ENCODE peak calls at places on chromosomes 6 and 20, in ten cellular contexts. H is HFF-Myc, Y is upper lobe of right lung, G is hepatocyte, Z is fibroblast of lung, R is adrenal gland, A is A549, P is choroid plexus epithelial cell, V is tibial artery, S is psoas muscle. W is an unnamed sample.

GRCh38 chr6:70166088-70166958 is 136.6 kb downstream of the COL9A1 start:
- DNase-seq in H (peak), Y (peak), G (peak), Z (peak), R (peak), A (peak), P (peak), V (no peak), S (peak), W (no peak)

GRCh38 chr6:133899556-133899955 is 10.6 kb downstream of the TCF21 start:
- DNase-seq in H (no peak), Y (no peak), G (no peak), Z (peak), R (no peak), A (no peak), P (peak), V (no peak), S (no peak), W (no peak)

GRCh38 chr20:25065625-25066338 is 7.8 kb upstream of the ACSS1 start:
- DNase-seq in H (no peak), Y (peak), G (peak), Z (peak), R (peak), A (peak), P (peak), V (peak), S (peak), W (no peak)

GRCh38 chr20:59571151-59571550 is 33.2 kb upstream of the PHACTR3 start:
- DNase-seq in H (no peak), Y (peak), G (no peak), Z (no peak), R (no peak), A (no peak), P (no peak), V (no peak), S (no peak), W (no peak)

GRCh38 chr6:169320013-169320412 is 66.4 kb upstream of the THBS2 start:
- DNase-seq in H (no peak), Y (no peak), G (no peak), Z (no peak), R (no peak), A (no peak), P (no peak), V (no peak), S (no peak), W (no peak)

GRCh38 chr20:37670426-37670825 is 23.4 kb upstream of the CTNNBL1 start:
- DNase-seq in H (peak), Y (no peak), G (no peak), Z (no peak), R (peak), A (no peak), P (peak), V (no peak), S (peak), W (no peak)

GRCh38 chr20:48750941-48751620 is 76.7 kb downstream of the PREX1 start:
- DNase-seq in H (no peak), Y (peak), G (no peak), Z (no peak), R (peak), A (no peak), P (no peak), V (no peak), S (peak), W (no peak)

GRCh38 chr6:20559924-20560551 is 25.8 kb downstream of the CDKAL1 start:
- DNase-seq in H (no peak), Y (no peak), G (no peak), Z (peak), R (no peak), A (no peak), P (peak), V (no peak), S (no peak), W (no peak)

GRCh38 chr6:57313009-57313408 is 4.4 kb upstream of the PRIM2 start:
- DNase-seq in H (no peak), Y (no peak), G (no peak), Z (no peak), R (no peak), A (no peak), P (no peak), V (no peak), S (no peak), W (no peak)

GRCh38 chr6:87706187-87706966 is 4.3 kb upstream of the AKIRIN2 start:
- DNase-seq in H (no peak), Y (no peak), G (no peak), Z (peak), R (no peak), A (no peak), P (peak), V (no peak), S (no peak), W (peak)

GRCh38 chr6:31776961-31777666 is at the start of gene VWA7:
- DNase-seq in H (peak), Y (peak), G (peak), Z (peak), R (peak), A (peak), P (peak), V (peak), S (peak), W (no peak)

GRCh38 chr6:54053893-54054391 is 57.3 kb upstream of the MLIP start:
- DNase-seq in H (peak), Y (no peak), G (peak), Z (peak), R (peak), A (no peak), P (peak), V (no peak), S (peak), W (peak)

GRCh38 chr6:144664281-144664680 is 379.1 kb downstream of the UTRN start:
- DNase-seq in H (no peak), Y (no peak), G (no peak), Z (no peak), R (no peak), A (no peak), P (no peak), V (no peak), S (no peak), W (no peak)

GRCh38 chr20:11841972-11842461 is 75.7 kb upstream of the BTBD3 start:
- DNase-seq in H (no peak), Y (no peak), G (no peak), Z (no peak), R (no peak), A (no peak), P (no peak), V (no peak), S (no peak), W (no peak)

GRCh38 chr6:158031445-158032353 is 50.0 kb downstream of the SYNJ2 start:
- DNase-seq in H (no peak), Y (peak), G (peak), Z (peak), R (peak), A (no peak), P (peak), V (peak), S (peak), W (peak)

GRCh38 chr6:170020041-170020583 is 268.7 kb downstream of the ERMARD start:
- DNase-seq in H (no peak), Y (no peak), G (no peak), Z (no peak), R (no peak), A (no peak), P (no peak), V (no peak), S (no peak), W (no peak)

GRCh38 chr6:155314773-155315515 is 660 bp upstream of the TFB1M start:
- DNase-seq in H (peak), Y (peak), G (peak), Z (peak), R (peak), A (peak), P (peak), V (peak), S (peak), W (peak)

GRCh38 chr6:40922281-40922680 is 116.7 kb downstream of the UNC5CL start:
- DNase-seq in H (no peak), Y (no peak), G (no peak), Z (peak), R (no peak), A (no peak), P (peak), V (no peak), S (no peak), W (peak)

GRCh38 chr6:116366740-116367275 is 3.9 kb upstream of the DSE start:
- DNase-seq in H (no peak), Y (no peak), G (no peak), Z (no peak), R (no peak), A (no peak), P (no peak), V (no peak), S (no peak), W (no peak)

GRCh38 chr20:64188682-64189529 is 24.7 kb downstream of the MYT1 start:
- DNase-seq in H (no peak), Y (no peak), G (peak), Z (peak), R (no peak), A (peak), P (peak), V (no peak), S (no peak), W (no peak)

GRCh38 chr6:71091167-71091566 is 134.3 kb upstream of the B3GAT2 start:
- DNase-seq in H (no peak), Y (no peak), G (no peak), Z (no peak), R (no peak), A (no peak), P (no peak), V (no peak), S (no peak), W (no peak)

DNA sequence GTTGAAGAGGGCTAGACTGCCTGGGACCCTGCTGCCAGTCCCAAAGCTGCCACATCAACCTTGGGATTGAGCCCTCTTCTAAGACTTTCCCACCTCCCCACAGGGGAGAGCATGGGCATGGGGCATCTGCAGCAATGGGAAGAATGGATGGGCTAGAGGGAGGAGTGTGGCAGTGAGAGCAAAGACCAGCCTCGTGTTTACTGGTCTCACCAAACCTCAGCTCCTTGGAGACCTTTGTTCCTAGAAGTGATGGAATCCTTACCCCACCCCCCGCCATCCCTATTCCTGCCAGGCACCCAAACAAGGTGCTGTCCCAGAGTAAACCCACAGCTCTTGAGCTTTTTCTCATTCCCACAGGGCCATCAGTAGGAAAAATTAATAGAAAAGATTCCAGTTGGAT is 20.0 kb upstream of the ARMC12 start:
- DNase-seq in H (no peak), Y (peak), G (no peak), Z (no peak), R (peak), A (no peak), P (no peak), V (no peak), S (no peak), W (no peak)
- H3K4me3 ChIP-seq in H (no peak), Y (no peak), G (no peak), Z (no peak), R (no peak), A (no peak), P (no peak), V (no peak), S (no peak), W (no peak)

DNA sequence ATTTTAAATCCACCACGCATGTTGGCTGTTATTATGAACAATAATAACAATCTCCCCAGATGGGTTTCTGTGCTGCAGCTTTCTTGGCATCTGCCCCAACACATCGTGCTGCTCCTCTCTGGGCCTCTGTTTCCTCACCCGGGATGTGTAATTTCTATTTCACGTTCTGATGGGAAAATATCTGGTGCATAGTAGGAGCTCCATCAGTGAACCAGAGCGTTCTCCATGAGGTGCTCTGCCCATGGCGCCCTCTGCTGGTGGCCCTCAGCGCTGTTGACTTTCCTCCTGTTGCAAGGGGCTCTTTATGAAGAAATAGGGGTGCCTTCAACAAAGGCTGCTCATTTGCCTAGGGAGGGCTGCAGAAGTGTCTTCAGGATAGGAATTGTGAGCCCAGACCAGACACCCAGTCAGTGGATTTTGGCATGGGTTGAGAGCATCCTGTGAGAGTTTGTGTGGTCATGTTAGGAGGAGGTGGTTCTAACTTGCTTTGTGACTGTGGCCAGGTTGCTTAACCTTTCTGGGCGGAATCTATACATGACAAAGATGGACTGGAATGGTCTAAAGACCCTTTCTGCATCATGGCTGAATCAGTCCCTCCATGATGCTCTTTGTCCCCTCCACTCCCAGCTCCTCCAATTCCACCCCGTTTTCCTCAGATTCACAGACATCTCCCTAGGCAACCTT is 8.1 kb downstream of the SCRT2 start:
- DNase-seq in H (no peak), Y (peak), G (peak), Z (peak), R (no peak), A (peak), P (peak), V (no peak), S (peak), W (no peak)
- TF ChIP-seq CTCF in H (peak), Y (peak), G (peak), Z (peak), R (peak), A (peak), P (peak), V (peak), S (peak), W (peak)

GRCh38 chr6:108621117-108621516 is 60.4 kb downstream of the FOXO3 start:
- DNase-seq in H (no peak), Y (no peak), G (no peak), Z (peak), R (peak), A (no peak), P (peak), V (peak), S (peak), W (peak)

GRCh38 chr6:108616973-108617372 is 56.3 kb downstream of the FOXO3 start:
- DNase-seq in H (no peak), Y (no peak), G (no peak), Z (peak), R (no peak), A (no peak), P (no peak), V (no peak), S (no peak), W (no peak)

GRCh38 chr6:108616544-108616943 is 55.8 kb downstream of the FOXO3 start:
- DNase-seq in H (no peak), Y (no peak), G (no peak), Z (peak), R (no peak), A (no peak), P (peak), V (no peak), S (no peak), W (no peak)

GRCh38 chr6:108618623-108619152 is 58.0 kb downstream of the FOXO3 start:
- DNase-seq in H (no peak), Y (no peak), G (no peak), Z (no peak), R (no peak), A (no peak), P (no peak), V (no peak), S (no peak), W (no peak)

GRCh38 chr6:108619431-108620197 is 58.9 kb downstream of the FOXO3 start:
- DNase-seq in H (no peak), Y (no peak), G (no peak), Z (no peak), R (no peak), A (no peak), P (no peak), V (no peak), S (no peak), W (no peak)
- H3K4me3 ChIP-seq in H (no peak), Y (no peak), G (no peak), Z (no peak), R (no peak), A (no peak), P (no peak), V (no peak), S (peak), W (no peak)

GRCh38 chr6:92779758-92780157 is 639.6 kb downstream of the EPHA7 start:
- DNase-seq in H (no peak), Y (no peak), G (peak), Z (peak), R (no peak), A (no peak), P (peak), V (no peak), S (no peak), W (no peak)

GRCh38 chr6:92777146-92777740 is 642.1 kb downstream of the EPHA7 start:
- DNase-seq in H (no peak), Y (no peak), G (peak), Z (peak), R (no peak), A (no peak), P (peak), V (no peak), S (no peak), W (no peak)
- TF ChIP-seq CTCF in H (peak), Y (peak), G (peak), Z (no peak), R (peak), A (no peak), P (peak), V (no peak), S (peak), W (no peak)

GRCh38 chr6:26333458-26334297 is 31.3 kb upstream of the BTN3A2 start:
- DNase-seq in H (no peak), Y (no peak), G (no peak), Z (no peak), R (no peak), A (no peak), P (no peak), V (no peak), S (no peak), W (no peak)

GRCh38 chr6:26332408-26332807 is 32.6 kb upstream of the BTN3A2 start:
- DNase-seq in H (no peak), Y (no peak), G (no peak), Z (no peak), R (no peak), A (no peak), P (no peak), V (no peak), S (no peak), W (no peak)

GRCh38 chr6:26330835-26331808 is 33.9 kb upstream of the BTN3A2 start:
- DNase-seq in H (no peak), Y (no peak), G (peak), Z (no peak), R (no peak), A (no peak), P (peak), V (no peak), S (no peak), W (no peak)

GRCh38 chr6:26331809-26332226 is 33.2 kb upstream of the BTN3A2 start:
- DNase-seq in H (no peak), Y (no peak), G (no peak), Z (no peak), R (no peak), A (no peak), P (no peak), V (no peak), S (no peak), W (no peak)

DNA sequence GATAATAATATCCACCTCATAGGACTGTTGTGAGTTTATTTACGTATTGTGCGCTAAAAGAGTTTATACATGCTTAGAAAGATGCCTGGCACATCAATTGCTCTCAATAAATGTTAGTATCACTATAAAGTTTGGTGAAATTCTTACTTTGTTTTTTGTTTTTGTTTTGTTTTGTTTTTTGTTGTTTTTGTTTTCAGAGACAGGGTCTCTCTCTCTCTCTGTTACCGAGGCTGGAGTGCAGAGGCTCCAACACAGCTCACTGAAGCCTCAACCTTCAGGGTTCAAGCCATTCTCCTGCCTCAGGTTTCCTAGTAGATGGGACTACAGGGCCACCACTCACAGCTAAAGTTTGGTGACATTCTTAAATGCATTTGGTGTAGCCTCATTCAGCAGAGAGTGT is 32.2 kb upstream of the BTN3A2 start:
- DNase-seq in H (no peak), Y (no peak), G (no peak), Z (no peak), R (no peak), A (no peak), P (no peak), V (no peak), S (no peak), W (no peak)
- H3K4me3 ChIP-seq in H (peak), Y (no peak), G (no peak), Z (no peak), R (no peak), A (no peak), P (no peak), V (no peak), S (no peak), W (no peak)

GRCh38 chr6:100447900-100448700 is 16.6 kb downstream of the SIM1 start:
- DNase-seq in H (no peak), Y (no peak), G (no peak), Z (no peak), R (no peak), A (no peak), P (no peak), V (no peak), S (no peak), W (no peak)

GRCh38 chr6:100445512-100445911 is 19.2 kb downstream of the SIM1 start:
- DNase-seq in H (no peak), Y (no peak), G (no peak), Z (no peak), R (no peak), A (no peak), P (no peak), V (no peak), S (no peak), W (no peak)

GRCh38 chr6:100446922-100447899 is 17.5 kb downstream of the SIM1 start:
- DNase-seq in H (no peak), Y (no peak), G (no peak), Z (no peak), R (no peak), A (no peak), P (no peak), V (no peak), S (no peak), W (no peak)

GRCh38 chr6:100449239-100449691 is 15.5 kb downstream of the SIM1 start:
- DNase-seq in H (no peak), Y (no peak), G (no peak), Z (no peak), R (no peak), A (no peak), P (no peak), V (no peak), S (no peak), W (no peak)

GRCh38 chr6:100446115-100446921 is 18.4 kb downstream of the SIM1 start:
- DNase-seq in H (no peak), Y (no peak), G (no peak), Z (no peak), R (no peak), A (no peak), P (no peak), V (no peak), S (peak), W (no peak)
- TF ChIP-seq CTCF in H (no peak), Y (no peak), G (no peak), Z (no peak), R (no peak), A (no peak), P (no peak), V (no peak), S (no peak), W (no peak)

DNA sequence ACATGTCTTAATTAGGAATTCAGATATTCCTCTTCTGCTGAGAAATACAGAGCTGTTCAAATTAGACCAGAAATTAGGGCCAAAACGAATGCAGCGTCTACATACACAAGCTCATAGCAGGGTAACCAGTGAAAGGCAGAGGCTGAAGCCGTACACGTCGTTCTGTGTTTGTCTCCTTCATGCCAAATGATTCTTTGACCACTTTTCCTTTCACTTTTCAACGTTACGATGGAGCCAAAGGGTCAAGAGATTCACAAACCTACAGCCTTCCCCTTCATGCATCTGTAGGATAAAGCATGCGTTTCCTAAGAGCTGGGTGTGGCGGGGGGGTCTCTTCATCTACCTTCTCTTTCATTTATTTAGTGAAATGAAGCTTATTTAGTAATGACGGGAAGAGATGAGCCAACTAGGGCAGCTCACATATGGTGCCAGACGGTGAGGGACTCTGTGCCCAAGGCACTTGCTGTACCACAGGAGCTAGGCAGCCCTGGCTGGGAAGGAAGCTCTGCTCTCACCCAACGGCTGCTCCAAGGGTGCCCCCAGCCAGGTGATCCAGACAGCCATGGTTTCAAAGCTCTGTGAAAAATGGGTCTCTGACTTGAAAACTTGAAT is 178.0 kb downstream of the ATXN1 start:
- DNase-seq in H (no peak), Y (no peak), G (no peak), Z (no peak), R (no peak), A (no peak), P (no peak), V (no peak), S (peak), W (no peak)
- H3K4me3 ChIP-seq in H (no peak), Y (no peak), G (no peak), Z (no peak), R (no peak), A (no peak), P (no peak), V (no peak), S (peak), W (no peak)

W was measured in AG09309.